ENCODE peak calls at places on chromosomes 1 and 21, in six cellular contexts. T, M, N, Z, R and L are unnamed samples.

GRCh38 chr1:182330303-182330702 is 61.3 kb downstream of the GLUL start:
- DNase-seq in T (no peak), R (no peak), Z (no peak), M (no peak), N (no peak), L (no peak)

GRCh38 chr1:116560704-116561490 is 9.9 kb downstream of the CD58 start:
- DNase-seq in Z (no peak), T (no peak), M (no peak), N (no peak), R (no peak), L (no peak)

GRCh38 chr1:2314803-2315710 is 76.3 kb downstream of the MORN1 start:
- DNase-seq in N (no peak), T (no peak), M (no peak), R (no peak), Z (peak), L (no peak)

GRCh38 chr1:156812293-156812990 is 4.2 kb downstream of the SH2D2A start:
- DNase-seq in N (no peak), R (no peak), M (no peak), Z (no peak), T (no peak), L (no peak)

GRCh38 chr1:18932387-18932786 is 24.1 kb downstream of the IFFO2 start:
- DNase-seq in M (no peak), Z (no peak), T (no peak), R (no peak), N (no peak), L (no peak)

GRCh38 chr1:231781887-231782286 is 155.3 kb downstream of the DISC1 start:
- DNase-seq in Z (no peak), R (no peak), T (peak), M (no peak), N (no peak), L (no peak)

GRCh38 chr1:18257775-18258174 is 150.2 kb downstream of the IGSF21 start:
- DNase-seq in T (no peak), Z (no peak), N (no peak), R (no peak), M (no peak), L (no peak)

GRCh38 chr1:92931691-92932090 is 29.6 kb downstream of the DIPK1A start:
- DNase-seq in Z (no peak), N (no peak), R (no peak), M (no peak), T (no peak), L (no peak)

GRCh38 chr1:204278254-204278653 is 64.5 kb upstream of the GOLT1A start:
- DNase-seq in N (no peak), Z (no peak), M (no peak), R (no peak), T (no peak), L (no peak)

GRCh38 chr1:41660570-41661427 is 176.3 kb upstream of the EDN2 start:
- DNase-seq in M (no peak), N (no peak), Z (no peak), R (no peak), T (no peak), L (no peak)

GRCh38 chr1:84406209-84406917 is 8.1 kb downstream of the DNASE2B start:
- DNase-seq in T (no peak), R (peak), M (no peak), N (no peak), Z (no peak), L (no peak)

GRCh38 chr1:23148084-23148483 is 20.6 kb downstream of the LUZP1 start:
- DNase-seq in N (no peak), R (no peak), M (no peak), Z (no peak), T (no peak), L (no peak)

GRCh38 chr1:109615879-109616278 is 3.5 kb downstream of the GNAT2 start:
- DNase-seq in M (no peak), R (no peak), Z (no peak), N (peak), T (peak), L (no peak)

GRCh38 chr1:1003618-1004419 is 3.9 kb upstream of the HES4 start:
- DNase-seq in T (no peak), M (no peak), R (no peak), N (no peak), Z (no peak), L (no peak)

GRCh38 chr1:236904874-236905741 is 99.1 kb downstream of the MT1HL1 start:
- DNase-seq in M (no peak), N (no peak), R (peak), T (no peak), Z (no peak), L (no peak)

GRCh38 chr21:46189213-46189958 is 5.1 kb upstream of the SPATC1L start:
- DNase-seq in N (no peak), Z (no peak), R (peak), M (no peak), T (peak), L (peak)

GRCh38 chr1:3348196-3348865 is 106.1 kb upstream of the ARHGEF16 start:
- DNase-seq in N (peak), T (peak), Z (no peak), M (no peak), R (no peak), L (no peak)

GRCh38 chr1:53378061-53378460 is 50.2 kb upstream of the LRP8 start:
- DNase-seq in M (peak), R (no peak), N (no peak), T (no peak), Z (no peak), L (peak)

GRCh38 chr1:37793773-37794371 is at the start of gene MANEAL:
- DNase-seq in R (peak), N (no peak), T (no peak), Z (peak), M (no peak), L (no peak)

GRCh38 chr1:112818990-112819689 is 104.0 kb upstream of the PPM1J start:
- DNase-seq in M (no peak), N (no peak), T (peak), Z (no peak), R (peak), L (no peak)

GRCh38 chr1:161200421-161200991 is 1.7 kb upstream of the ADAMTS4 start:
- DNase-seq in R (no peak), T (peak), M (no peak), Z (no peak), N (peak), L (no peak)

GRCh38 chr1:1960480-1961196 is 41.6 kb upstream of the TMEM52 start:
- DNase-seq in R (no peak), T (no peak), M (no peak), Z (no peak), N (no peak), L (no peak)

GRCh38 chr1:230622151-230622550 is 20.1 kb upstream of the COG2 start:
- DNase-seq in T (no peak), M (no peak), N (no peak), Z (no peak), R (no peak), L (no peak)

GRCh38 chr1:97999320-97999719 is 78.5 kb upstream of the DPYD start:
- DNase-seq in M (no peak), R (peak), N (no peak), Z (no peak), T (no peak), L (no peak)

GRCh38 chr1:219174672-219175564 is 1.2 kb downstream of the LYPLAL1 start:
- DNase-seq in M (no peak), R (peak), Z (no peak), N (no peak), T (peak), L (no peak)

GRCh38 chr1:147245586-147246021 is 3.1 kb downstream of the CHD1L start:
- DNase-seq in N (no peak), T (no peak), Z (no peak), R (no peak), M (no peak), L (no peak)

GRCh38 chr1:7869136-7869905 is 16.5 kb upstream of the UTS2 start:
- DNase-seq in R (no peak), T (no peak), N (no peak), Z (no peak), M (no peak), L (no peak)

GRCh38 chr1:54975709-54976108 is 4.7 kb upstream of the TMEM61 start:
- DNase-seq in T (no peak), N (no peak), M (no peak), Z (no peak), R (no peak), L (peak)

GRCh38 chr1:23202263-23202749 is 15.0 kb downstream of the HTR1D start:
- DNase-seq in R (no peak), M (no peak), T (no peak), Z (no peak), N (no peak), L (no peak)

GRCh38 chr1:59108481-59109317 is 188.2 kb upstream of the FGGY start:
- DNase-seq in R (no peak), T (no peak), N (no peak), Z (no peak), M (no peak), L (no peak)

GRCh38 chr1:66788231-66788939 is 12.7 kb downstream of the INSL5 start:
- DNase-seq in T (no peak), M (no peak), R (no peak), Z (no peak), N (no peak), L (no peak)

GRCh38 chr1:75097686-75098085 is 36.5 kb upstream of the LHX8 start:
- DNase-seq in M (no peak), N (no peak), T (peak), R (no peak), Z (no peak), L (no peak)

GRCh38 chr1:150973826-150974579 is 632 bp downstream of the CERS2 start:
- DNase-seq in N (peak), Z (peak), R (no peak), T (no peak), M (no peak), L (no peak)

GRCh38 chr1:201355471-201355870 is 22.0 kb downstream of the TNNT2 start:
- DNase-seq in Z (no peak), N (no peak), M (no peak), T (no peak), R (no peak), L (no peak)

GRCh38 chr21:39079617-39080016 is 103.6 kb downstream of the PSMG1 start:
- DNase-seq in T (peak), M (peak), N (peak), R (peak), Z (no peak), L (peak)

GRCh38 chr1:214678386-214678785 is 75.4 kb downstream of the CENPF start:
- DNase-seq in M (no peak), R (peak), N (no peak), T (no peak), Z (no peak), L (no peak)